ENCODE peak calls at places on chromosomes 4 and X, in seven cellular contexts. One of them, this sample, is unnamed.

GRCh38 chrX:132909643-132910042 is 48.8 kb downstream of the HS6ST2 start:
- DNase-seq in ovary: no peak
- DNase-seq in ascending aorta: no peak
- DNase-seq in mammary epithelial cell: peak; percentile 55
- DNase-seq in brain microvascular endothelial cell: peak; percentile 43
- DNase-seq in heart right ventricle: no peak
- DNase-seq in upper lobe of right lung: no peak
- DNase-seq in this sample: no peak

GRCh38 chr4:130306566-130306965 is 1210.6 kb downstream of the C4orf33 start:
- DNase-seq in heart right ventricle: no peak
- DNase-seq in upper lobe of right lung: no peak
- DNase-seq in mammary epithelial cell: no peak
- DNase-seq in ascending aorta: no peak
- DNase-seq in brain microvascular endothelial cell: no peak
- DNase-seq in ovary: no peak
- DNase-seq in this sample: no peak

GRCh38 chrX:15465896-15466651 is 27.1 kb downstream of the PIR start:
- DNase-seq in mammary epithelial cell: no peak
- DNase-seq in ascending aorta: no peak
- DNase-seq in ovary: no peak
- DNase-seq in brain microvascular endothelial cell: no peak
- DNase-seq in heart right ventricle: no peak
- DNase-seq in upper lobe of right lung: no peak
- DNase-seq in this sample: no peak

GRCh38 chrX:86016189-86016588 is 31.2 kb downstream of the CHM start:
- DNase-seq in upper lobe of right lung: no peak
- DNase-seq in mammary epithelial cell: no peak
- DNase-seq in heart right ventricle: no peak
- DNase-seq in ascending aorta: no peak
- DNase-seq in ovary: no peak
- DNase-seq in brain microvascular endothelial cell: no peak
- DNase-seq in this sample: no peak

GRCh38 chrX:17413228-17413627 is 38.2 kb downstream of the NHS start:
- DNase-seq in mammary epithelial cell: peak; percentile 91
- DNase-seq in brain microvascular endothelial cell: no peak
- DNase-seq in heart right ventricle: no peak
- DNase-seq in ascending aorta: no peak
- DNase-seq in upper lobe of right lung: no peak
- DNase-seq in ovary: no peak
- DNase-seq in this sample: peak; percentile 68

GRCh38 chr4:152778656-152779512 is 646 bp downstream of the TIGD4 start:
- DNase-seq in heart right ventricle: peak; percentile 9
- DNase-seq in ovary: peak; percentile 39
- DNase-seq in brain microvascular endothelial cell: peak; percentile 5
- DNase-seq in mammary epithelial cell: peak; percentile 30
- DNase-seq in ascending aorta: no peak
- DNase-seq in upper lobe of right lung: no peak
- DNase-seq in this sample: no peak

GRCh38 chr4:88320780-88321373 is 36.5 kb upstream of the PPM1K start:
- DNase-seq in mammary epithelial cell: no peak
- DNase-seq in heart right ventricle: no peak
- DNase-seq in ascending aorta: no peak
- DNase-seq in upper lobe of right lung: peak; percentile 63
- DNase-seq in ovary: no peak
- DNase-seq in brain microvascular endothelial cell: peak; percentile 33
- DNase-seq in this sample: no peak

GRCh38 chr4:181799670-181800069 is 443.5 kb upstream of the TENM3 start:
- DNase-seq in mammary epithelial cell: no peak
- DNase-seq in ascending aorta: no peak
- DNase-seq in upper lobe of right lung: no peak
- DNase-seq in heart right ventricle: no peak
- DNase-seq in ovary: no peak
- DNase-seq in brain microvascular endothelial cell: no peak
- DNase-seq in this sample: no peak

GRCh38 chrX:39397561-39398200 is 596.4 kb downstream of the MID1IP1 start:
- DNase-seq in ovary: no peak
- DNase-seq in mammary epithelial cell: no peak
- DNase-seq in heart right ventricle: no peak
- DNase-seq in upper lobe of right lung: no peak
- DNase-seq in ascending aorta: no peak
- DNase-seq in brain microvascular endothelial cell: no peak
- DNase-seq in this sample: no peak

GRCh38 chr4:40749717-40750460 is at the start of gene NSUN7:
- DNase-seq in heart right ventricle: peak; percentile 22
- DNase-seq in ovary: peak; percentile 75
- DNase-seq in brain microvascular endothelial cell: no peak
- DNase-seq in ascending aorta: no peak
- DNase-seq in mammary epithelial cell: peak; percentile 5
- DNase-seq in upper lobe of right lung: peak; percentile 94
- DNase-seq in this sample: no peak

GRCh38 chr4:121126449-121127006 is 37.6 kb downstream of the TNIP3 start:
- DNase-seq in mammary epithelial cell: no peak
- DNase-seq in brain microvascular endothelial cell: no peak
- DNase-seq in ascending aorta: no peak
- DNase-seq in heart right ventricle: no peak
- DNase-seq in ovary: no peak
- DNase-seq in upper lobe of right lung: no peak
- DNase-seq in this sample: no peak

GRCh38 chrX:53251307-53251706 is 26.3 kb upstream of the KDM5C start:
- DNase-seq in ovary: no peak
- DNase-seq in ascending aorta: no peak
- DNase-seq in upper lobe of right lung: no peak
- DNase-seq in heart right ventricle: no peak
- DNase-seq in brain microvascular endothelial cell: no peak
- DNase-seq in mammary epithelial cell: no peak
- DNase-seq in this sample: no peak

GRCh38 chr4:137961051-137961438 is 281.1 kb downstream of the SLC7A11 start:
- DNase-seq in brain microvascular endothelial cell: no peak
- DNase-seq in upper lobe of right lung: no peak
- DNase-seq in ascending aorta: no peak
- DNase-seq in ovary: no peak
- DNase-seq in heart right ventricle: no peak
- DNase-seq in mammary epithelial cell: peak; percentile 91
- DNase-seq in this sample: peak; percentile 87

GRCh38 chr4:53616219-53616618 is 24.9 kb upstream of the LNX1 start:
- DNase-seq in ascending aorta: no peak
- DNase-seq in ovary: no peak
- DNase-seq in mammary epithelial cell: no peak
- DNase-seq in upper lobe of right lung: no peak
- DNase-seq in heart right ventricle: no peak
- DNase-seq in brain microvascular endothelial cell: no peak
- DNase-seq in this sample: no peak

GRCh38 chrX:130118941-130119640 is 8.8 kb upstream of the ELF4 start:
- DNase-seq in upper lobe of right lung: no peak
- DNase-seq in mammary epithelial cell: peak; percentile 21
- DNase-seq in ovary: peak; percentile 55
- DNase-seq in brain microvascular endothelial cell: no peak
- DNase-seq in heart right ventricle: no peak
- DNase-seq in ascending aorta: no peak
- DNase-seq in this sample: no peak

GRCh38 chr4:185559913-185560281 is 24.6 kb upstream of the PDLIM3 start:
- DNase-seq in brain microvascular endothelial cell: peak; percentile 84
- DNase-seq in upper lobe of right lung: no peak
- DNase-seq in ascending aorta: peak; percentile 66
- DNase-seq in ovary: no peak
- DNase-seq in heart right ventricle: no peak
- DNase-seq in mammary epithelial cell: peak; percentile 75
- DNase-seq in this sample: peak; percentile 8

GRCh38 chr4:163263601-163264000 is 68.8 kb downstream of the NPY1R start:
- DNase-seq in upper lobe of right lung: no peak
- DNase-seq in brain microvascular endothelial cell: no peak
- DNase-seq in heart right ventricle: no peak
- DNase-seq in ascending aorta: no peak
- DNase-seq in mammary epithelial cell: no peak
- DNase-seq in ovary: no peak
- DNase-seq in this sample: no peak

GRCh38 chr4:87545052-87545451 is 15.9 kb upstream of the SPARCL1 start:
- DNase-seq in mammary epithelial cell: no peak
- DNase-seq in brain microvascular endothelial cell: no peak
- DNase-seq in heart right ventricle: no peak
- DNase-seq in upper lobe of right lung: no peak
- DNase-seq in ovary: no peak
- DNase-seq in ascending aorta: no peak
- DNase-seq in this sample: no peak

GRCh38 chr4:162839814-162840213 is 326.9 kb downstream of the NAF1 start:
- DNase-seq in ascending aorta: no peak
- DNase-seq in upper lobe of right lung: no peak
- DNase-seq in ovary: no peak
- DNase-seq in heart right ventricle: no peak
- DNase-seq in brain microvascular endothelial cell: no peak
- DNase-seq in mammary epithelial cell: no peak
- DNase-seq in this sample: no peak

GRCh38 chr4:86978709-86979108 is 43.9 kb downstream of the AFF1 start:
- DNase-seq in upper lobe of right lung: no peak
- DNase-seq in heart right ventricle: no peak
- DNase-seq in brain microvascular endothelial cell: no peak
- DNase-seq in mammary epithelial cell: no peak
- DNase-seq in ovary: no peak
- DNase-seq in ascending aorta: no peak
- DNase-seq in this sample: no peak

GRCh38 chr4:70556856-70557255 is 35.2 kb upstream of the AMBN start:
- DNase-seq in heart right ventricle: no peak
- DNase-seq in ovary: no peak
- DNase-seq in brain microvascular endothelial cell: peak; percentile 68
- DNase-seq in ascending aorta: no peak
- DNase-seq in mammary epithelial cell: peak; percentile 35
- DNase-seq in upper lobe of right lung: no peak
- DNase-seq in this sample: no peak

GRCh38 chr4:139599076-139599475 is 43.1 kb upstream of the SETD7 start:
- DNase-seq in ovary: no peak
- DNase-seq in upper lobe of right lung: no peak
- DNase-seq in ascending aorta: no peak
- DNase-seq in mammary epithelial cell: no peak
- DNase-seq in brain microvascular endothelial cell: no peak
- DNase-seq in heart right ventricle: no peak
- DNase-seq in this sample: no peak

GRCh38 chrX:85419293-85419692 is 39.8 kb upstream of the POF1B start:
- DNase-seq in ascending aorta: no peak
- DNase-seq in upper lobe of right lung: no peak
- DNase-seq in brain microvascular endothelial cell: no peak
- DNase-seq in mammary epithelial cell: peak; percentile 41
- DNase-seq in ovary: no peak
- DNase-seq in heart right ventricle: no peak
- DNase-seq in this sample: no peak

GRCh38 chrX:118226060-118226428 is 109.4 kb upstream of the KLHL13 start:
- DNase-seq in heart right ventricle: no peak
- DNase-seq in ascending aorta: no peak
- DNase-seq in brain microvascular endothelial cell: peak; percentile 3
- DNase-seq in upper lobe of right lung: no peak
- DNase-seq in mammary epithelial cell: no peak
- DNase-seq in ovary: no peak
- DNase-seq in this sample: no peak

GRCh38 chrX:111407948-111408347 is 4.0 kb downstream of the DCX start:
- DNase-seq in mammary epithelial cell: no peak
- DNase-seq in upper lobe of right lung: no peak
- DNase-seq in ascending aorta: no peak
- DNase-seq in heart right ventricle: no peak
- DNase-seq in brain microvascular endothelial cell: no peak
- DNase-seq in ovary: no peak
- DNase-seq in this sample: no peak
- H3K4me3 ChIP-seq in mammary epithelial cell: no peak overlapping the region
- H3K4me3 ChIP-seq in upper lobe of right lung: no peak overlapping the region
- H3K4me3 ChIP-seq in ascending aorta: no peak overlapping the region
- H3K4me3 ChIP-seq in heart right ventricle: no peak overlapping the region
- H3K4me3 ChIP-seq in brain microvascular endothelial cell: no peak overlapping the region
- H3K4me3 ChIP-seq in ovary: no peak overlapping the region
- H3K4me3 ChIP-seq in this sample: no peak overlapping the region

DNA sequence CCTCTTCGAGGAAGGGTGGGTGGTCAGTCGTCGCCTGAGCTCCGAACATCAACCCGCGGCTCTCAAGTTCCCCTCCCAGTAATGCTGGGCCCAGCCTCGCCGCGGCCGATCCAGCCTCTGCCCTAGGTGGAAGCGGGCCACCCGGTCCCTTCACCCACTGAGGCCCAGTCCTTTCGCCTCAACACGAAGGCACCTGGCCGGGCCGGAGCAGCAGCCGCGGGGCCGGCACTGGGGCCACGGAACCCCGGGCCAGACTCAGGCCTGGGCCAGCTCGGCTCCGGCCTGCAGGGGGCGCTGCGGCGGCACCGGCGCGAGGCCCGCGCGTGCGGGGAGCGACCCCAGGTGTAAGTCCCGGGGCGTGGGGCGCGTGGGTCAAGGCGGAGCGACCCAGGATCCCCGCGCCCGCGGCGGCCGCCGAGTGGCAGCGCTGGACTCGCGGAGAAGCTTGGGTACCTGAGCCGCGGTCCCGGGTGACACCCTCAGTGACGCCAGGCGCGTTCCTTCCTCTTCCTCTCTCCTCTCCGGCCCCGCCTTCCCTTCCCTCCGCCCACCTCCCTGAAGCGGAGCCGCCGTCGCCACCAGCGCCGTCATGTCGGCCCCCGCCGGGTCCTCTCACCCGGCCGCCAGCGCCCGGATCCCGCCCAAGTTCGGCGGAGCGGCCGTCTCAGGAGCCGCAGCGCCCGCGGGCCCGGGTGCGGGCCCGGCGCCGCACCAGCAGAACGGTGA is at the start of gene SEC24B:
- DNase-seq in upper lobe of right lung: peak; percentile 97
- DNase-seq in brain microvascular endothelial cell: peak; percentile 73
- DNase-seq in heart right ventricle: peak; percentile 93
- DNase-seq in ovary: peak; percentile 87
- DNase-seq in ascending aorta: peak; percentile 64
- DNase-seq in mammary epithelial cell: peak; percentile 81
- DNase-seq in this sample: peak; percentile 13
- TF ChIP-seq CTCF in upper lobe of right lung: peak; percentile 83
- TF ChIP-seq CTCF in brain microvascular endothelial cell: peak; percentile 40
- TF ChIP-seq CTCF in heart right ventricle: peak; percentile 94
- TF ChIP-seq CTCF in ovary: peak; percentile 86
- TF ChIP-seq CTCF in ascending aorta: peak; percentile 58
- TF ChIP-seq CTCF in mammary epithelial cell: peak; percentile 59
- TF ChIP-seq CTCF in this sample: peak; percentile 50

GRCh38 chrX:78747471-78747870 is at the start of gene LPAR4:
- DNase-seq in mammary epithelial cell: no peak
- DNase-seq in ascending aorta: no peak
- DNase-seq in heart right ventricle: no peak
- DNase-seq in ovary: no peak
- DNase-seq in brain microvascular endothelial cell: no peak
- DNase-seq in upper lobe of right lung: no peak
- DNase-seq in this sample: no peak
- H3K4me3 ChIP-seq in mammary epithelial cell: no peak within 1 kb of the TSS
- H3K4me3 ChIP-seq in ascending aorta: peak within 1 kb of the TSS; percentile 30
- H3K4me3 ChIP-seq in heart right ventricle: no peak within 1 kb of the TSS
- H3K4me3 ChIP-seq in ovary: peak within 1 kb of the TSS; percentile 6
- H3K4me3 ChIP-seq in brain microvascular endothelial cell: peak within 1 kb of the TSS; percentile 54
- H3K4me3 ChIP-seq in upper lobe of right lung: peak within 1 kb of the TSS; percentile 8
- H3K4me3 ChIP-seq in this sample: no peak within 1 kb of the TSS

DNA sequence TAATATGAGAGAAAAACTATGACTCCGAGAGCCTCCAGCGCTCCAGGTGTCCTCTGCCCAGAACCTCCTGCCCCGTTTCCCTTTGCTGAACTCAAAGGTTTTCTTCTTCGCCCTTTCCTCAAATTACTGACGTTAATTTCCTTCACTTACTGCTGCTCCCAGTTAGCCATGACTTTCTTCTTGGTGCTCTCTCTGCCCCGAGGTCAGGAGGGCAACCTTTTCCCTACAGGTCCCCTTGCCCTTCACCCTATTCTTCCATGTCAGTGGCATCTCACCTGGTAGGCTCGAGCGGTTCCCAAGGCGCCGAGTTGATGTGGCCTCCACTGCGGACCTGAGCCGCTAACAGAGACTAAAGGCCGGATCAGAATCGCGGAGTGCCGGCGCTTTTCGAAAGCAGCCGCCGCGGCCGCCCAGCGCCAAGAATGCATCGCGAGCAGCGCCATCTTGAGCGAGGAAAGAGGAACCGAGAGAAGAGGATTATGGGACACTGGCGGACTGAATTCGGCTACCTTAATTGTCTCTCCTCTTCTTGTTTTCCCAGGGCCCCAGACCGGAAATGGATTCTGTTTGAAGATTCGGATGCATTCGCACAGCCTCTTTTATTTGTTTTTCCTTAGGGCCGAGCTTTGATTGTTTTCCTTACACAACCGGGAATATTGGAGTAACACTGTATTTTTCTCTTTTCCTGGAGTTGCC is at the start of gene ABCB7:
- DNase-seq in ascending aorta: no peak
- DNase-seq in ovary: peak; percentile 68
- DNase-seq in upper lobe of right lung: peak; percentile 73
- DNase-seq in brain microvascular endothelial cell: peak; percentile 61
- DNase-seq in mammary epithelial cell: peak; percentile 64
- DNase-seq in heart right ventricle: peak; percentile 73
- DNase-seq in this sample: peak; percentile 17
- TF ChIP-seq CTCF in ascending aorta: peak; percentile 41
- TF ChIP-seq CTCF in ovary: no peak
- TF ChIP-seq CTCF in upper lobe of right lung: no peak
- TF ChIP-seq CTCF in brain microvascular endothelial cell: no peak
- TF ChIP-seq CTCF in mammary epithelial cell: peak; percentile 32
- TF ChIP-seq CTCF in heart right ventricle: no peak
- TF ChIP-seq CTCF in this sample: peak; percentile 22

This sample was measured in AG09309.